ENCODE peak calls at places on chromosomes 4 and X, in eight cellular contexts. One of them, this sample, is unnamed.

GRCh38 chrX:24147165-24147564 is 2.4 kb upstream of the ZFX start:
- DNase-seq in IMR-90: no peak
- DNase-seq in keratinocyte: no peak
- DNase-seq in HepG2: no peak
- DNase-seq in GM23338: no peak
- DNase-seq in K562: no peak
- DNase-seq in GM23248: no peak
- DNase-seq in OCI-LY7: no peak
- DNase-seq in this sample: no peak

GRCh38 chrX:150694738-150695410 is 1.7 kb downstream of the MTMR1 start:
- DNase-seq in IMR-90: no peak
- DNase-seq in GM23248: no peak
- DNase-seq in GM23338: no peak
- DNase-seq in HepG2: no peak
- DNase-seq in K562: peak; percentile 15
- DNase-seq in OCI-LY7: peak; percentile 53
- DNase-seq in keratinocyte: no peak
- DNase-seq in this sample: peak; percentile 4

GRCh38 chrX:150934453-150934852 is 36.0 kb upstream of the CD99L2 start:
- DNase-seq in K562: no peak
- DNase-seq in GM23338: peak; percentile 49
- DNase-seq in keratinocyte: no peak
- DNase-seq in HepG2: no peak
- DNase-seq in GM23248: peak; percentile 85
- DNase-seq in OCI-LY7: no peak
- DNase-seq in IMR-90: peak; percentile 66
- DNase-seq in this sample: peak; percentile 28

GRCh38 chrX:41377624-41378023 is 43.7 kb downstream of the DDX3X start:
- DNase-seq in GM23248: peak; percentile 13
- DNase-seq in GM23338: no peak
- DNase-seq in IMR-90: no peak
- DNase-seq in K562: no peak
- DNase-seq in OCI-LY7: no peak
- DNase-seq in keratinocyte: no peak
- DNase-seq in HepG2: no peak
- DNase-seq in this sample: no peak

GRCh38 chr4:304987-305680 is at the start of gene ZNF732:
- DNase-seq in HepG2: no peak
- DNase-seq in keratinocyte: peak; percentile 80
- DNase-seq in OCI-LY7: no peak
- DNase-seq in GM23248: peak; percentile 84
- DNase-seq in IMR-90: peak; percentile 19
- DNase-seq in K562: peak; percentile 9
- DNase-seq in GM23338: peak; percentile 99
- DNase-seq in this sample: no peak

GRCh38 chrX:153414838-153415552 is 3.7 kb downstream of the ZFP92 start:
- DNase-seq in GM23338: no peak
- DNase-seq in K562: no peak
- DNase-seq in GM23248: peak; percentile 41
- DNase-seq in OCI-LY7: no peak
- DNase-seq in IMR-90: no peak
- DNase-seq in keratinocyte: no peak
- DNase-seq in HepG2: no peak
- DNase-seq in this sample: no peak

GRCh38 chrX:54920610-54921426 is at the start of gene TRO:
- DNase-seq in keratinocyte: no peak
- DNase-seq in HepG2: no peak
- DNase-seq in GM23338: peak; percentile 69
- DNase-seq in K562: no peak
- DNase-seq in IMR-90: peak; percentile 10
- DNase-seq in OCI-LY7: no peak
- DNase-seq in GM23248: peak; percentile 26
- DNase-seq in this sample: peak; percentile 68

GRCh38 chr4:107130157-107130556 is 94.0 kb upstream of the DKK2 start:
- DNase-seq in keratinocyte: no peak
- DNase-seq in GM23248: peak; percentile 36
- DNase-seq in HepG2: no peak
- DNase-seq in OCI-LY7: no peak
- DNase-seq in GM23338: peak; percentile 11
- DNase-seq in IMR-90: no peak
- DNase-seq in K562: no peak
- DNase-seq in this sample: no peak

GRCh38 chr4:94548571-94548970 is 96.8 kb downstream of the PDLIM5 start:
- DNase-seq in IMR-90: peak; percentile 82
- DNase-seq in keratinocyte: peak; percentile 35
- DNase-seq in K562: peak; percentile 15
- DNase-seq in GM23248: peak; percentile 82
- DNase-seq in HepG2: peak; percentile 71
- DNase-seq in GM23338: peak; percentile 33
- DNase-seq in OCI-LY7: no peak
- DNase-seq in this sample: peak; percentile 36

GRCh38 chr4:13525606-13526281 is 18.6 kb downstream of the NKX3-2 start:
- DNase-seq in GM23248: no peak
- DNase-seq in HepG2: no peak
- DNase-seq in OCI-LY7: no peak
- DNase-seq in K562: no peak
- DNase-seq in IMR-90: no peak
- DNase-seq in keratinocyte: no peak
- DNase-seq in GM23338: peak; percentile 38
- DNase-seq in this sample: no peak

GRCh38 chrX:50067435-50068292 is 133.1 kb downstream of the AKAP4 start:
- DNase-seq in keratinocyte: no peak
- DNase-seq in GM23338: peak; percentile 79
- DNase-seq in K562: peak; percentile 4
- DNase-seq in OCI-LY7: no peak
- DNase-seq in GM23248: no peak
- DNase-seq in IMR-90: peak; percentile 47
- DNase-seq in HepG2: peak; percentile 66
- DNase-seq in this sample: peak; percentile 80

GRCh38 chrX:47285762-47286320 is 53.0 kb downstream of the USP11 start:
- DNase-seq in IMR-90: peak; percentile 5
- DNase-seq in HepG2: no peak
- DNase-seq in GM23338: no peak
- DNase-seq in keratinocyte: no peak
- DNase-seq in K562: no peak
- DNase-seq in GM23248: peak; percentile 28
- DNase-seq in OCI-LY7: no peak
- DNase-seq in this sample: no peak

DNA sequence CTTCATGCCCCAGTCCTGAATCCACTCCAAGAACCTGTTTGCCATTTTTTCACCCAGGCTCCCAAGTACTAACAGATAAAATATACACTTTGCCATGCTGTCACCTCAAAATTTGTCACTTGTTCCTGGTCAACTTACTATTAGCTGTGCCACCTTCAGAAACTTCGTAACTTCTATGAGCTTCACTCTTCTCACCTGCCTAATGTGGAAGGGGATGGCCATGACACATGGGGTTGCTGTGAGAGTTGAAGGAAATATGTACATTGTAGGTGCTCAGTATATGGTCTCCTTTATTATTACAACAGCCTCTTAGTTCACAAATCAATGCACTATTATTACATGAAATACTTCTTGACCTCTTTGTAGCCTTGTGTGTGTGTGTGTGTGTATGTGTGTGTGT is 10.4 kb downstream of the TMSB4X start:
- DNase-seq in GM23338: no peak
- DNase-seq in keratinocyte: no peak
- DNase-seq in K562: no peak
- DNase-seq in GM23248: no peak
- DNase-seq in IMR-90: no peak
- DNase-seq in HepG2: no peak
- DNase-seq in OCI-LY7: no peak
- DNase-seq in this sample: no peak
- H2AFZ ChIP-seq in GM23338: no peak overlapping the region
- H2AFZ ChIP-seq in keratinocyte: no peak overlapping the region
- H2AFZ ChIP-seq in K562: peak overlapping the region; percentile 37
- H2AFZ ChIP-seq in GM23248: no peak overlapping the region
- H2AFZ ChIP-seq in IMR-90: peak overlapping the region; percentile 14
- H2AFZ ChIP-seq in HepG2: no peak overlapping the region
- H2AFZ ChIP-seq in OCI-LY7: no peak overlapping the region
- H2AFZ ChIP-seq in this sample: no peak overlapping the region

DNA sequence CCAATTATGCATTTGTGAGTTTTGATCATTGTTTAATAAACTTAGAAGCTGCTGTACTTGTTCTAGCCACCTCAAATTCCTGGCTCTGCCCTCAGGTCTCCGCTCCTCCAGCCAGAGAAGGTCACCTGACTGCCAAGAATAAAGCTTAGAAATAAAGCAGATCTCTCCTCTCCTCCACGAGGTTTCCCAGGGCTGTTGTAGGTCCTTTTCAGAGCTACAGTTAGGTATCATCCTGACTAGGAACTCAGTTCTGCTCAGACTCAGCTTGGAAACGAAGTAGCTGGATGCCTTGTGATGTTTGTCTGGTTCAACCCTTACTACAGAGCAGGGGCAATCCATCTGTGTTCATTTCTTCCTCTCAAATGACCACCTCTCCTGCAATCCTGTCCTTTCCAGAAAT is 79.1 kb upstream of the RAPGEF2 start:
- DNase-seq in K562: no peak
- DNase-seq in GM23248: no peak
- DNase-seq in OCI-LY7: no peak
- DNase-seq in GM23338: no peak
- DNase-seq in keratinocyte: no peak
- DNase-seq in HepG2: no peak
- DNase-seq in IMR-90: no peak
- DNase-seq in this sample: no peak
- H2AFZ ChIP-seq in K562: peak overlapping the region; percentile 76
- H2AFZ ChIP-seq in GM23248: no peak overlapping the region
- H2AFZ ChIP-seq in OCI-LY7: no peak overlapping the region
- H2AFZ ChIP-seq in GM23338: peak overlapping the region; percentile 60
- H2AFZ ChIP-seq in keratinocyte: no peak overlapping the region
- H2AFZ ChIP-seq in HepG2: peak overlapping the region; percentile 77
- H2AFZ ChIP-seq in IMR-90: no peak overlapping the region
- H2AFZ ChIP-seq in this sample: peak overlapping the region; percentile 73

DNA sequence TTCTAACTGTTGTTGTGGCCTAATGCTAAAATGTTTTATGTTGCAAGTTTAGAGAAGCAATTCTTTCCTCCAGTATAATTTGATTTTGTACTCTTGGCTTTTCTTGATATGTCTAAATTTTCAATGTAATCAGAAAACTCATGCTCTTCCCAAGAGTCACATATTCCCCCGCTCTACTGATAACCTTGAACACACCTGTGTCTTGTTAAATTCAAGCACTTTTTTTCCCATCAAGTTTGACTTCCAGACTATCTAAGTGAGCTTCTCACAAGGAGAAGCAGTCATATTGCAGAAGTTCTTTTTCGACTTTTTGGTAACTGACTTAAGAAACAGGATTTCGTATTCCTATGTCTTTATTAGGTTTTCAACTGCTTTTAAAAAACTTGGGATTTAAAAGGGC is 7.4 kb upstream of the ADH4 start:
- DNase-seq in OCI-LY7: no peak
- DNase-seq in GM23338: no peak
- DNase-seq in keratinocyte: no peak
- DNase-seq in GM23248: no peak
- DNase-seq in HepG2: no peak
- DNase-seq in IMR-90: no peak
- DNase-seq in K562: no peak
- DNase-seq in this sample: no peak
- H2AFZ ChIP-seq in OCI-LY7: no peak overlapping the region
- H2AFZ ChIP-seq in GM23338: no peak overlapping the region
- H2AFZ ChIP-seq in keratinocyte: no peak overlapping the region
- H2AFZ ChIP-seq in GM23248: no peak overlapping the region
- H2AFZ ChIP-seq in HepG2: no peak overlapping the region
- H2AFZ ChIP-seq in IMR-90: no peak overlapping the region
- H2AFZ ChIP-seq in K562: no peak overlapping the region
- H2AFZ ChIP-seq in this sample: no peak overlapping the region

GRCh38 chr4:181956502-181956901 is 286.7 kb upstream of the TENM3 start:
- DNase-seq in K562: no peak
- DNase-seq in OCI-LY7: no peak
- DNase-seq in IMR-90: no peak
- DNase-seq in GM23338: peak; percentile 6
- DNase-seq in GM23248: no peak
- DNase-seq in HepG2: no peak
- DNase-seq in keratinocyte: no peak
- DNase-seq in this sample: no peak

GRCh38 chr4:181960384-181960783 is 282.8 kb upstream of the TENM3 start:
- DNase-seq in GM23338: no peak
- DNase-seq in IMR-90: no peak
- DNase-seq in K562: no peak
- DNase-seq in HepG2: no peak
- DNase-seq in GM23248: no peak
- DNase-seq in OCI-LY7: no peak
- DNase-seq in keratinocyte: no peak
- DNase-seq in this sample: no peak

GRCh38 chr4:181959121-181959520 is 284.1 kb upstream of the TENM3 start:
- DNase-seq in K562: no peak
- DNase-seq in keratinocyte: no peak
- DNase-seq in IMR-90: peak; percentile 89
- DNase-seq in HepG2: no peak
- DNase-seq in GM23338: no peak
- DNase-seq in GM23248: peak; percentile 68
- DNase-seq in OCI-LY7: no peak
- DNase-seq in this sample: no peak

GRCh38 chr4:181957088-181957487 is 286.1 kb upstream of the TENM3 start:
- DNase-seq in K562: no peak
- DNase-seq in IMR-90: peak; percentile 78
- DNase-seq in GM23248: peak; percentile 56
- DNase-seq in OCI-LY7: no peak
- DNase-seq in GM23338: no peak
- DNase-seq in keratinocyte: no peak
- DNase-seq in HepG2: no peak
- DNase-seq in this sample: no peak

DNA sequence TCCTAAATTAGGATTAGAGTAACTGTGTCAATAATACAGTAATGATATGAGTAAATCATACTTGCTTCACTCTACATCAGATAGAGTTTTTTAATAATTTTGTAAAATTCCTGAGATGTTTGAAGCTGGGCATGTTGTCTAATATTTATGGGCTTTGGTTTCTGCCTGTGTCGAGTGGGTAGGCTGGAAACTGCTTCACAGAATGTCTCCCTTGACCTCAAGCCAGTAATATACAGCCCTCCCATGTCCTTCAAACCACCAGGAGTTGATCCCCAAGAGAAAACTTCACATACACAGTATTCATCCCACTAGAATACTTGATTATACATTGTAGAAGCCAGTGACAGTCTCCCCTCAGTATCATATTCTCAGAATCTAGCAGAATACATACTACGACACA is 284.8 kb upstream of the TENM3 start:
- DNase-seq in GM23338: no peak
- DNase-seq in GM23248: no peak
- DNase-seq in OCI-LY7: no peak
- DNase-seq in keratinocyte: no peak
- DNase-seq in IMR-90: no peak
- DNase-seq in HepG2: no peak
- DNase-seq in K562: no peak
- DNase-seq in this sample: no peak
- H2AFZ ChIP-seq in GM23338: no peak overlapping the region
- H2AFZ ChIP-seq in GM23248: no peak overlapping the region
- H2AFZ ChIP-seq in OCI-LY7: no peak overlapping the region
- H2AFZ ChIP-seq in keratinocyte: no peak overlapping the region
- H2AFZ ChIP-seq in IMR-90: no peak overlapping the region
- H2AFZ ChIP-seq in HepG2: no peak overlapping the region
- H2AFZ ChIP-seq in K562: no peak overlapping the region
- H2AFZ ChIP-seq in this sample: no peak overlapping the region

DNA sequence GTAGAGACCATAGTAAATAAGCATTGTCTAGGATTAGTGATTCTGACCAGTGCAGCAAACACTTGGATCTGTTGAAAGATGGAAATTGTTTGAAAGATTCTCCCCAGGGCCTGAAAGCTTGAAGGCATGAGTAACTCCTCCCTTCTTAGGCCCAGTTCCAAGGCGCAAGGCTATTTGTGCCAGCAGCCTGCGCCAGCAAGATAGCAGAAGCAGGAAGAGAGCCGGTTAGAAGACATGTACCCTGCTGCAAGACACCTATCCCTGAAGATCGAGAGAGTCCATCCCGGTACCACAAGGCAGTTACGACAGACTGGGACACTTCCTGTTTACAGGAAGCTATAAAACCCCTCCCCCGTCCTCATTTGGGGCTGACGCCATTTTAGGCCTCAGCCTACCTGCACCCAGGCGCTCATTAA is 72.4 kb upstream of the JADE1 start:
- DNase-seq in HepG2: no peak
- DNase-seq in OCI-LY7: no peak
- DNase-seq in GM23338: peak; percentile 69
- DNase-seq in keratinocyte: no peak
- DNase-seq in K562: no peak
- DNase-seq in IMR-90: no peak
- DNase-seq in GM23248: no peak
- DNase-seq in this sample: no peak
- H2AFZ ChIP-seq in HepG2: no peak overlapping the region
- H2AFZ ChIP-seq in OCI-LY7: peak overlapping the region; percentile 45
- H2AFZ ChIP-seq in GM23338: peak overlapping the region; percentile 87
- H2AFZ ChIP-seq in keratinocyte: no peak overlapping the region
- H2AFZ ChIP-seq in K562: peak overlapping the region; percentile 95
- H2AFZ ChIP-seq in IMR-90: no peak overlapping the region
- H2AFZ ChIP-seq in GM23248: peak overlapping the region; percentile 22
- H2AFZ ChIP-seq in this sample: peak overlapping the region; percentile 89

This sample was measured in neural progenitor cell.